ENCODE peak calls at places on chromosomes 13 and 19, in four cellular contexts. Y is progenitor cell of endocrine pancreas; R is CD4-positive, alpha-beta T cell; V is HFFc6. C is an unnamed sample.

GRCh38 chr19:18262917-18263316 is 11.3 kb downstream of the IQCN start:
- DNase-seq in Y (no peak), R (no peak), V (no peak), C (no peak)

GRCh38 chr13:74111901-74112824 is 22.0 kb downstream of the KLF12 start:
- DNase-seq in Y (no peak), R (no peak), V (no peak), C (no peak)

GRCh38 chr19:43695985-43696729 is 19.7 kb upstream of the IRGC start:
- DNase-seq in Y (no peak), R (no peak), V (no peak), C (no peak)

GRCh38 chr13:46297338-46297737 is 85.6 kb downstream of the LRRC63 start:
- DNase-seq in Y (no peak), R (no peak), V (peak; percentile 6), C (no peak)

GRCh38 chr19:9885077-9885552 is 50.0 kb downstream of the PIN1 start:
- DNase-seq in Y (no peak), R (no peak), V (peak; percentile 10), C (no peak)

GRCh38 chr19:57406516-57407123 is 4.3 kb upstream of the ZNF17 start:
- DNase-seq in Y (peak; percentile 62), R (peak; percentile 67), V (peak; percentile 27), C (peak; percentile 75)

GRCh38 chr19:38690146-38690545 is 42.7 kb downstream of the ACTN4 start:
- DNase-seq in Y (no peak), R (no peak), V (no peak), C (no peak)

GRCh38 chr19:51368366-51369282 is at the start of gene CLDND2:
- DNase-seq in Y (no peak), R (no peak), V (no peak), C (no peak)

GRCh38 chr19:18866800-18867123 is 29.2 kb downstream of the CERS1 start:
- DNase-seq in Y (no peak), R (no peak), V (no peak), C (no peak)

GRCh38 chr13:109779074-109779473 is 7.3 kb downstream of the IRS2 start:
- DNase-seq in Y (no peak), R (peak; percentile 64), V (no peak), C (no peak)

GRCh38 chr19:56297010-56297409 is 17.6 kb downstream of the ZSCAN5A start:
- DNase-seq in Y (no peak), R (no peak), V (no peak), C (no peak)

GRCh38 chr19:56299688-56300087 is 15.0 kb downstream of the ZSCAN5A start:
- DNase-seq in Y (no peak), R (no peak), V (no peak), C (no peak)

GRCh38 chr19:56301886-56302620 is 12.6 kb downstream of the ZSCAN5A start:
- DNase-seq in Y (no peak), R (no peak), V (no peak), C (no peak)

GRCh38 chr19:56304243-56304642 is 10.4 kb downstream of the ZSCAN5A start:
- DNase-seq in Y (no peak), R (no peak), V (no peak), C (no peak)

GRCh38 chr19:56301152-56301551 is 13.5 kb downstream of the ZSCAN5A start:
- DNase-seq in Y (no peak), R (no peak), V (no peak), C (no peak)
- TF ChIP-seq CTCF in Y (peak; percentile 21), R (no peak), V (peak; percentile 34), C (no peak)

GRCh38 chr19:50058425-50058824 is 32.6 kb downstream of the ZNF473 start:
- DNase-seq in Y (no peak), R (no peak), V (no peak), C (no peak)

GRCh38 chr19:50047686-50048085 is 21.9 kb downstream of the ZNF473 start:
- DNase-seq in Y (no peak), R (no peak), V (no peak), C (no peak)

GRCh38 chr19:50051964-50052363 is 26.2 kb downstream of the ZNF473 start:
- DNase-seq in Y (no peak), R (no peak), V (no peak), C (no peak)

GRCh38 chr19:50050406-50051223 is 24.8 kb downstream of the ZNF473 start:
- DNase-seq in Y (no peak), R (peak; percentile 82), V (no peak), C (peak; percentile 70)

GRCh38 chr19:50053119-50053518 is 27.3 kb downstream of the ZNF473 start:
- DNase-seq in Y (no peak), R (no peak), V (no peak), C (no peak)
- TF ChIP-seq CTCF in Y (no peak), R (no peak), V (no peak), C (no peak)

GRCh38 chr13:33761744-33762143 is 56.2 kb upstream of the RFC3 start:
- DNase-seq in Y (no peak), R (no peak), V (peak; percentile 17), C (peak; percentile 13)
- TF ChIP-seq CTCF in Y (no peak), R (no peak), V (peak; percentile 61), C (peak; percentile 12)

GRCh38 chr19:55679343-55680257 is 4.6 kb downstream of the EPN1 start:
- DNase-seq in Y (no peak), R (no peak), V (peak; percentile 38), C (no peak)
- TF ChIP-seq CTCF in Y (no peak), R (no peak), V (no peak), C (no peak)